ENCODE peak calls at places on chromosomes 2 and 18, in six cellular contexts. S, T, C, D, H and G are unnamed samples.

GRCh38 chr2:2222931-2223330 is 108.1 kb downstream of the MYT1L start:
- DNase-seq in S (no peak), T (no peak), C (no peak), D (no peak), H (no peak), G (no peak)

GRCh38 chr2:33210626-33211025 is 263.9 kb downstream of the LTBP1 start:
- DNase-seq in S (peak), T (no peak), C (peak), D (no peak), H (peak), G (no peak)

GRCh38 chr2:204776781-204777559 is 231.7 kb downstream of the PARD3B start:
- DNase-seq in S (peak), T (no peak), C (no peak), D (no peak), H (peak), G (no peak)

GRCh38 chr2:42107249-42108042 is 59.6 kb downstream of the PKDCC start:
- DNase-seq in S (no peak), T (no peak), C (no peak), D (no peak), H (no peak), G (no peak)

GRCh38 chr2:160402997-160403979 is 90.3 kb downstream of the RBMS1 start:
- DNase-seq in S (peak), T (no peak), C (peak), D (no peak), H (peak), G (no peak)

GRCh38 chr2:86068098-86069047 is 37.3 kb downstream of the POLR1A start:
- DNase-seq in S (peak), T (peak), C (peak), D (no peak), H (peak), G (no peak)

GRCh38 chr18:61908661-61909060 is 15.9 kb upstream of the RNF152 start:
- DNase-seq in S (no peak), T (no peak), C (no peak), D (no peak), H (no peak), G (no peak)

GRCh38 chr2:33380001-33380609 is 96.3 kb upstream of the RASGRP3 start:
- DNase-seq in S (no peak), T (no peak), C (peak), D (no peak), H (no peak), G (no peak)

GRCh38 chr2:70480468-70480867 is 73.2 kb downstream of the TGFA start:
- DNase-seq in S (no peak), T (no peak), C (no peak), D (no peak), H (no peak), G (no peak)

GRCh38 chr18:30925795-30926194 is 116.7 kb downstream of the DSC3 start:
- DNase-seq in S (no peak), T (no peak), C (peak), D (no peak), H (peak), G (no peak)

GRCh38 chr2:37189452-37190153 is 1.1 kb upstream of the SULT6B1 start:
- DNase-seq in S (peak), T (peak), C (peak), D (peak), H (peak), G (no peak)

GRCh38 chr2:213104089-213104902 is 47.1 kb downstream of the IKZF2 start:
- DNase-seq in S (peak), T (no peak), C (peak), D (no peak), H (no peak), G (no peak)

GRCh38 chr2:45014016-45014702 is 4.9 kb upstream of the SIX2 start:
- DNase-seq in S (no peak), T (peak), C (peak), D (no peak), H (no peak), G (no peak)

GRCh38 chr2:233360771-233361176 is 6.5 kb downstream of the DGKD start:
- DNase-seq in S (no peak), T (no peak), C (peak), D (no peak), H (no peak), G (no peak)

GRCh38 chr18:62522510-62523254 is at the start of gene ZCCHC2:
- DNase-seq in S (peak), T (peak), C (peak), D (peak), H (peak), G (peak)

GRCh38 chr2:173101687-173102086 is 26.0 kb downstream of the MAP3K20 start:
- DNase-seq in S (peak), T (no peak), C (no peak), D (no peak), H (peak), G (no peak)

GRCh38 chr2:75277111-75277510 is 77.8 kb upstream of the TACR1 start:
- DNase-seq in S (peak), T (no peak), C (no peak), D (no peak), H (peak), G (no peak)

GRCh38 chr2:285506-285905 is 2.4 kb downstream of the ALKAL2 start:
- DNase-seq in S (peak), T (no peak), C (peak), D (no peak), H (peak), G (no peak)

GRCh38 chr2:80589070-80589469 is 284.5 kb upstream of the LRRTM1 start:
- DNase-seq in S (no peak), T (no peak), C (no peak), D (no peak), H (no peak), G (no peak)

GRCh38 chr2:154698238-154698788 is at the start of gene KCNJ3:
- DNase-seq in S (no peak), T (peak), C (peak), D (no peak), H (no peak), G (no peak)
- H2BK15ac ChIP-seq in S (no peak), T (no peak), C (no peak), D (no peak), H (no peak), G (peak)

GRCh38 chr2:40281021-40281940 is 170.6 kb downstream of the SLC8A1 start:
- DNase-seq in S (peak), T (no peak), C (peak), D (no peak), H (peak), G (no peak)
- H2BK120ac ChIP-seq in S (peak), T (no peak), C (no peak), D (no peak), H (no peak), G (no peak)

DNA sequence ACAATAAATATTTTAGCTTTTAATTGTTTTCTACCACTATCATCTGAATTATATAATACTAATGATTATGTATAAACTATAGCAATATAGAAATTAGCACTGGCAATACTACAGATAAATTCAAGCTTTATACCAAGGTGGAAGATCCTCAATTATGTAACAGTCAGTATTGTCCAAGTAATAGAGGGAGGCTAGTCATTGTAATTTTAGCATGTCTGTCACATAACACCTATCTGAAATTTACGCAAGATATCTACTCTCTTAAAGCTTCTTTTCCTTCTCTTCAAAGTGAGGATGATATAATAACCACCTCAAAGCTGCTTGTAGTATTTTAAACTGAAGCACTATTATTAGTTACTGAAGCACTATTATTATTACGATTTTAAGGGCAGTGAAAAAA is 12.2 kb downstream of the KCNJ3 start:
- DNase-seq in S (no peak), T (no peak), C (no peak), D (no peak), H (no peak), G (no peak)
- H2BK15ac ChIP-seq in S (no peak), T (no peak), C (no peak), D (no peak), H (no peak), G (no peak)

DNA sequence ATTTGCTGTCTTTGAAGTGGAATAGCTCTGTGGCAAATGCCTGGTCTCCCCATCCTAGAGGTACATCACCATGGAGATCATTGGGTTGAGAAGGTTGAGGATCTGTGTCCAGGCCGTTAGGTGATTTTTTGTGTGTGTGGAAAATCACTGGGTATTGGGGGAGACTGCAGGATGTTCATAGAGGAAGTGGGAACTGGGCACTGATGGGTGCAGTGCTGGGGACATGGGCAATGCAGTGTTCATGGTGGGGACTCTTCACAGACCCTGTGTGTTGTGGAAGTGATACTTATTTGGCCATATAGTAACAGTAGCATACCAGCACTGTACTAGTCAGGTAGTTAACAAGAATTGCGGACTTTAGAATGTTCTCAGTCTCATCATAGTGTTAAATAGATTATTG is 34.9 kb downstream of the ATP9B start:
- DNase-seq in S (no peak), T (no peak), C (no peak), D (no peak), H (no peak), G (no peak)
- H2BK120ac ChIP-seq in S (no peak), T (no peak), C (no peak), D (no peak), H (no peak), G (no peak)

DNA sequence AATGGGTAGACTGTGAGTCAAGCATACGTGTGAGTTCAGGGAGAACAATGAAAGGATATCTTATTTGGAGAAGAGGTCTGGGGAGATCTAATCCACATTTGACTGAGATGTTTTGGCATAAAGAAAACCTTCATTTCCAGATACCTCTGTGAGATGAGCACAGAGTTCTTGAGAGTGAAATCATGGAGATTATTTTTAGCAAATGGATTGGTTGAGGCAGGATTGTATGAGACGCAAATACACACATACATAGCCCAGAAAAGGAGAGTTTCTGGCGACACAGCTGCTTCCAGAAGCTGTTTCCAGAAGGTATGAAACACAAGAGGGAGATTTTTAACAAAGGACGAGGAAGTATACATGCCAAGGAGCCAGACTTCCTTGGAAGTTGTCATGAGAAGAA is 177.1 kb downstream of the SETBP1 start:
- DNase-seq in S (no peak), T (no peak), C (no peak), D (no peak), H (no peak), G (no peak)
- H2BK15ac ChIP-seq in S (no peak), T (no peak), C (no peak), D (no peak), H (no peak), G (no peak)

GRCh38 chr2:171852489-171852888 is 41.6 kb downstream of the SLC25A12 start:
- DNase-seq in S (peak), T (no peak), C (no peak), D (no peak), H (no peak), G (no peak)

GRCh38 chr2:171847627-171848026 is 46.4 kb downstream of the SLC25A12 start:
- DNase-seq in S (no peak), T (no peak), C (no peak), D (no peak), H (no peak), G (no peak)

GRCh38 chr2:171841996-171842395 is 52.0 kb downstream of the SLC25A12 start:
- DNase-seq in S (no peak), T (no peak), C (no peak), D (no peak), H (no peak), G (no peak)

DNA sequence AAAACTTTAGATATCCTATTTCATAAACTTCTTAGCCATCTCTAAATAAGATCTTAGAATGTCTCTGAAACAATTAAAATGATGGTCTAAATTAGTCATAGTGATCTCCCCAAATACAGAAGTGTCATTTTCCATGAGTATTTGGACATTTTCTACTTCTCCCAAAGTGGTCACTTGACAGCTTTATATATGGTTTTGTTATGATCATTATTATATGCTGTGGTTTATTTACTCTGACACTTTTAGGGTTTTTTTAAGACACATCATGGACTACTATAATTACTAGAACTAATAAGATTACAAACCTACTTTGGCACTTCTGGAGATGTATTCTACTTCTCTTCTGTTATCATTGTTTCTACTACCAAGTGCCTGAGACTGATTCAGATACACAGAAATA is 47.1 kb downstream of the SLC25A12 start:
- DNase-seq in S (no peak), T (no peak), C (no peak), D (no peak), H (no peak), G (no peak)
- H2BK120ac ChIP-seq in S (no peak), T (no peak), C (no peak), D (no peak), H (no peak), G (no peak)

DNA sequence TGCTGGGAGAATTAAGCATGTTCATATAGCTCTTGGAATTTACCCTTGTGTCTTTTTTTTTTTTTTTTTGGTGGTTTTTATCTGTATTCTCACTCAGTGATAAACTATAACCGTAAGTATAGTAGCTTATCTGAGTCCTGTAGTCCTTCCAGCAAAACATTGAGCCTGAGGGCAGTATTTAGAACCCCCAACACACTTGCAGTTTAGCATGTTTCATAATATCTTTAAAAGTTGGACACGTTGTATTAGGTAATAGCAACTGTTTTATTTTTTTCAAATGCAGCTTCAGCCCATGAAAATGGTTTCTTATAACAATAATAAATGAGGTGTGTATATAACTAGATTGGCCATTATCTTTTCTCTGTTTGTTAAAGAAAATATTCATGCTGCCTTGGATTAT is 603.5 kb upstream of the HS6ST1 start:
- DNase-seq in S (no peak), T (no peak), C (no peak), D (no peak), H (no peak), G (no peak)
- H2BK15ac ChIP-seq in S (no peak), T (no peak), C (no peak), D (no peak), H (no peak), G (no peak)

GRCh38 chr2:26764078-26764887 is at the start of gene SLC35F6:
- DNase-seq in S (peak), T (peak), C (peak), D (no peak), H (peak), G (peak)
- H2BK120ac ChIP-seq in S (peak), T (no peak), C (peak), D (no peak), H (peak), G (no peak)

GRCh38 chr2:67006373-67006960 is 390.7 kb upstream of the ETAA1 start:
- DNase-seq in S (no peak), T (no peak), C (no peak), D (no peak), H (no peak), G (no peak)
- H2BK15ac ChIP-seq in S (no peak), T (no peak), C (no peak), D (no peak), H (no peak), G (no peak)

DNA sequence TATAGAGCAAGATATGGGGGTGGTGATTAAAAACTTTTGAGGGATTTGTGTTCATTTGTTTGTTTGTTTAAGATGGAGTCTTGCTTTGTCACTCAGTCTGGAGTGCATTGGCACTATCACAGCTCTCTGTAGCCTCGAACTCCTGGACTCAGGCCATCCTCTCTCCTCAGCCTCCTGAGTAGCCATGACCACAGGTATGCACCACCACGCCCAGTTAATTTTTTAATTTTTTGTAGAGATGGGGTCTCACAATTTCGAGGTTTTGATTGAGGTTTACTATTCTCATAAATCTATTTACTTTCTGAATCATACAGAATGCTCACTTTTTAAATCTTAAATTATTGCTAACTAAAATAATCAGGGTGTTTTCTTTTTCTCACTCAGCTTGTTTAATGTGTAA is 588.9 kb upstream of the SLC8A1 start:
- DNase-seq in S (no peak), T (no peak), C (no peak), D (no peak), H (no peak), G (no peak)
- H2BK120ac ChIP-seq in S (no peak), T (no peak), C (peak), D (no peak), H (no peak), G (no peak)